ENCODE peak calls at places on chromosomes 4 and X, in eight cellular contexts. M is cardiac fibroblast, H is IMR-90, Q is body of pancreas, E is fibroblast of mammary gland, W is foreskin fibroblast, U is sigmoid colon, D is Karpas-422. Z is an unnamed sample.
A peak's percentile ranks its signal among the peaks of the same experiment; 100 is the strongest.

GRCh38 chr4:113618205-113618604 is 143.3 kb downstream of the CAMK2D start:
- DNase-seq in U (no peak), M (no peak), E (peak; percentile 58), H (no peak), D (peak; percentile 92), Q (no peak), W (no peak), Z (no peak)

GRCh38 chr4:8759987-8760386 is 111.7 kb downstream of the HMX1 start:
- DNase-seq in E (no peak), W (no peak), D (no peak), M (no peak), Q (no peak), U (peak; percentile 37), H (no peak), Z (no peak)

GRCh38 chrX:71652405-71652804 is 14.9 kb upstream of the LOC101059915 start:
- DNase-seq in D (peak; percentile 85), U (no peak), H (peak; percentile 59), M (peak; percentile 64), Q (peak; percentile 37), E (peak; percentile 65), W (peak; percentile 23), Z (peak; percentile 68)

GRCh38 chrX:13360146-13360545 is 40.3 kb upstream of the ATXN3L start:
- DNase-seq in E (no peak), W (no peak), Q (no peak), M (no peak), D (no peak), H (no peak), U (no peak), Z (no peak)

GRCh38 chr4:42906906-42907774 is 14.6 kb downstream of the GRXCR1 start:
- DNase-seq in M (no peak), H (no peak), U (no peak), D (no peak), Q (no peak), E (no peak), W (no peak), Z (no peak)

GRCh38 chr4:139841464-139842195 is 176.0 kb downstream of the MGST2 start:
- DNase-seq in Q (peak; percentile 71), E (no peak), M (no peak), W (no peak), D (no peak), U (no peak), H (no peak), Z (no peak)

GRCh38 chr4:61426229-61426628 is 226.1 kb downstream of the ADGRL3 start:
- DNase-seq in U (no peak), M (no peak), Q (no peak), W (no peak), E (no peak), H (no peak), D (no peak), Z (no peak)

GRCh38 chr4:113106076-113106475 is 56.6 kb downstream of the ANK2 start:
- DNase-seq in E (peak; percentile 66), Q (no peak), M (peak; percentile 71), H (peak; percentile 40), D (peak; percentile 62), U (no peak), W (peak; percentile 30), Z (peak; percentile 68)

GRCh38 chr4:680565-680930 is 6.2 kb downstream of the MYL5 start:
- DNase-seq in E (no peak), D (no peak), W (no peak), Q (no peak), H (no peak), M (no peak), U (peak; percentile 71), Z (no peak)

GRCh38 chr4:47198791-47199190 is 167.4 kb downstream of the GABRB1 start:
- DNase-seq in U (no peak), E (no peak), Q (no peak), M (no peak), W (no peak), H (no peak), D (no peak), Z (no peak)

GRCh38 chr4:137387924-137388323 is 144.4 kb downstream of the PCDH18 start:
- DNase-seq in W (peak; percentile 74), H (peak; percentile 85), M (peak; percentile 77), Q (no peak), U (no peak), D (no peak), E (peak; percentile 90), Z (peak; percentile 81)

GRCh38 chr4:8728536-8729407 is 136.2 kb downstream of the CPZ start:
- DNase-seq in D (no peak), W (no peak), E (no peak), Q (no peak), M (no peak), H (no peak), U (peak; percentile 56), Z (no peak)

DNA sequence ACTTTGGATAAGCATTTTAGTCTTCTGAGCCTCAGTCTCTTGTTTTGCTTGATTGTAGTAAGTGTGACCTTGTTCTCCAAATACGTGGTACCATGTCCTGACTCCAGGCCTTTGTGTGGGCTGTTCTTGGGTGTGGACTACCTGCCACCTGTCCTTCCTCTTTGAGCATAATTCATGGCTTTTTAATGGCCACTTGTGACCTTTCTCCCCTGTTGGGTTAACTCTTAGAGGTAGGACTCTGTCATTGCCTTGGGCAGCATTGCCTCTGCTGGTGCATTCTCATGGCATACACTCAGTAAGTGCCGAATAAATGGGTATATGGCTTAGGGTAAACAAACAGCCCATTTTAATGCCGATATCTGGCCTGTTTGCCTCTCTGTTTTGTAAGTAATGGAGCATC is 3.0 kb downstream of the NSD2 start:
- DNase-seq in Q (no peak), E (no peak), M (no peak), W (no peak), D (no peak), H (no peak), U (no peak), Z (no peak)
- H3K4me3 ChIP-seq in Q (no peak overlapping the region), E (no peak overlapping the region), M (no peak overlapping the region), W (no peak overlapping the region), D (no peak overlapping the region), H (no peak overlapping the region), U (no peak overlapping the region), Z (no peak overlapping the region)

DNA sequence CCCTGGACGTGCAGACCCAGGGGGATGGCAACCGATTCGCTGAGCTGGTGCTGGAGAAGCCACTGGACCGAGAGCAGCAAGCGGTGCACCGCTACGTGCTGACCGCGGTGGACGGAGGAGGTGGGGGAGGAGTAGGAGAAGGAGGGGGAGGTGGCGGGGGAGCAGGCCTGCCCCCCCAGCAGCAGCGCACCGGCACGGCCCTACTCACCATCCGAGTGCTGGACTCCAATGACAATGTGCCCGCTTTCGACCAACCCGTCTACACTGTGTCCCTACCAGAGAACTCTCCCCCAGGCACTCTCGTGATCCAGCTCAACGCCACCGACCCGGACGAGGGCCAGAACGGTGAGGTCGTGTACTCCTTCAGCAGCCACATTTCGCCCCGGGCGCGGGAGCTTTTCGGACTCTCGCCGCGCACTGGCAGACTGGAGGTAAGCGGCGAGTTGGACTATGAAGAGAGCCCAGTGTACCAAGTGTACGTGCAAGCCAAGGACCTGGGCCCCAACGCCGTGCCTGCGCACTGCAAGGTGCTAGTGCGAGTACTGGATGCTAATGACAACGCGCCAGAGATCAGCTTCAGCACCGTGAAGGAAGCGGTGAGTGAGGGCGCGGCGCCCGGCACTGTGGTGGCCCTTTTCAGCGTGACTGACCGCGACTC is 1.7 kb downstream of the PCDH10 start:
- DNase-seq in M (no peak), E (no peak), D (no peak), H (no peak), W (no peak), U (peak; percentile 61), Q (no peak), Z (peak; percentile 39)
- H3K4me3 ChIP-seq in M (peak overlapping the region; percentile 55), E (no peak overlapping the region), D (no peak overlapping the region), H (no peak overlapping the region), W (peak overlapping the region; percentile 61), U (peak overlapping the region; percentile 44), Q (no peak overlapping the region), Z (peak overlapping the region; percentile 70)

DNA sequence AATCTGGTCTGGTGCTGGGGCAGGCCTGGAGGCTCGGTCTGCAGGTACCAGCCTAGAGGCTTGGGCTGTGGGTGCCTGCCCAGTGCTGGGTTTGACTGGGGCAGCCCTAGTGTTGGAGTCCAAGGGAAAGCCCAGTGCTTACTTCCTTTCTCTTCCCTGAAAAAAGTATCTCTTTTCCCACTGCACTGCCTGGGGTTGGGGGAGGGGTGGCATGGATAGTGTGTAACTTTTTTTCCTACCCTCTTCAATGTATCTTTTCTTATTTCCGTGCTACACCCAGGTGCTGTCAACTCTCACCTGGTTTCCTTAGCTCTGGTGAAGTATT is 21.6 kb downstream of the KANTR start:
- DNase-seq in D (no peak), U (no peak), W (no peak), Q (no peak), H (no peak), E (no peak), M (no peak), Z (no peak)
- H3K4me3 ChIP-seq in D (no peak overlapping the region), U (no peak overlapping the region), W (no peak overlapping the region), Q (no peak overlapping the region), H (no peak overlapping the region), E (no peak overlapping the region), M (no peak overlapping the region), Z (no peak overlapping the region)

GRCh38 chr4:123836919-123837605 is 440.5 kb downstream of the SPRY1 start:
- DNase-seq in W (no peak), U (no peak), D (no peak), E (peak; percentile 54), H (peak; percentile 46), M (no peak), Q (no peak), Z (no peak)
- H3K4me3 ChIP-seq in W (no peak overlapping the region), U (no peak overlapping the region), D (no peak overlapping the region), E (no peak overlapping the region), H (no peak overlapping the region), M (no peak overlapping the region), Q (no peak overlapping the region), Z (no peak overlapping the region)

GRCh38 chr4:186647821-186648220 is 75.8 kb downstream of the FAT1 start:
- DNase-seq in Q (no peak), M (no peak), U (no peak), E (no peak), W (no peak), H (no peak), D (no peak), Z (no peak)

GRCh38 chr4:186653973-186654372 is 69.7 kb downstream of the FAT1 start:
- DNase-seq in D (no peak), E (no peak), H (no peak), Q (no peak), W (no peak), U (no peak), M (no peak), Z (no peak)

GRCh38 chr4:186651181-186651603 is 72.5 kb downstream of the FAT1 start:
- DNase-seq in E (no peak), D (no peak), W (no peak), U (no peak), M (no peak), H (no peak), Q (peak; percentile 46), Z (no peak)

GRCh38 chr4:186650401-186651180 is 73.1 kb downstream of the FAT1 start:
- DNase-seq in U (no peak), E (no peak), Q (no peak), H (no peak), D (no peak), M (no peak), W (no peak), Z (no peak)

GRCh38 chr4:186651624-186652023 is 72.0 kb downstream of the FAT1 start:
- DNase-seq in W (no peak), E (no peak), Q (peak; percentile 92), D (no peak), M (peak; percentile 41), U (peak; percentile 85), H (no peak), Z (peak; percentile 21)
- H3K4me3 ChIP-seq in W (no peak overlapping the region), E (no peak overlapping the region), Q (no peak overlapping the region), D (no peak overlapping the region), M (peak overlapping the region; percentile 31), U (peak overlapping the region; percentile 22), H (no peak overlapping the region), Z (no peak overlapping the region)